ENCODE peak calls at places on chromosomes 5 and 9, in four cellular contexts. Y is NCI-H1417, W is WTC11, G is Panc1. H is an unnamed sample.

GRCh38 chr5:157870837-157871834 is 12.2 kb upstream of the CLINT1 start:
- DNase-seq in Y (no peak), W (no peak), G (no peak), H (peak; percentile 65)

GRCh38 chr9:36504154-36504550 is 68.5 kb upstream of the MELK start:
- DNase-seq in Y (no peak), W (no peak), G (no peak), H (no peak)

GRCh38 chr5:169412858-169413257 is 111.9 kb upstream of the SLIT3 start:
- DNase-seq in Y (no peak), W (no peak), G (no peak), H (no peak)

GRCh38 chr5:52844885-52845284 is 57.2 kb downstream of the ITGA1 start:
- DNase-seq in Y (no peak), W (no peak), G (no peak), H (no peak)

GRCh38 chr9:111427186-111427585 is 57.0 kb downstream of the ECPAS start:
- DNase-seq in Y (no peak), W (no peak), G (peak; percentile 4), H (no peak)

GRCh38 chr9:31140316-31140715 is 1244.1 kb upstream of the ACO1 start:
- DNase-seq in Y (no peak), W (no peak), G (no peak), H (no peak)

GRCh38 chr9:81826541-81826906 is 101.7 kb upstream of the SPATA31D4 start:
- DNase-seq in Y (no peak), W (no peak), G (no peak), H (no peak)

GRCh38 chr5:92514901-92515300 is 1066.1 kb downstream of the NR2F1-AS1 start:
- DNase-seq in Y (no peak), W (no peak), G (no peak), H (no peak)

GRCh38 chr5:91487420-91487819 is 104.3 kb upstream of the ARRDC3 start:
- DNase-seq in Y (peak; percentile 16), W (no peak), G (no peak), H (no peak)

GRCh38 chr9:136062657-136063439 is 32.2 kb downstream of the NACC2 start:
- DNase-seq in Y (no peak), W (peak; percentile 5), G (no peak), H (no peak)

GRCh38 chr5:38212307-38212706 is 46.1 kb upstream of the EGFLAM start:
- DNase-seq in Y (no peak), W (no peak), G (no peak), H (no peak)

GRCh38 chr5:43804041-43804440 is 201.1 kb downstream of the NNT start:
- DNase-seq in Y (no peak), W (no peak), G (no peak), H (no peak)

GRCh38 chr9:32954642-32955041 is 46.8 kb downstream of the APTX start:
- DNase-seq in Y (peak; percentile 36), W (no peak), G (no peak), H (peak; percentile 22)

GRCh38 chr9:26925609-26926008 is 21.4 kb downstream of the PLAA start:
- DNase-seq in Y (no peak), W (no peak), G (no peak), H (no peak)

GRCh38 chr5:5141625-5142527 is 1.7 kb downstream of the ADAMTS16 start:
- DNase-seq in Y (peak; percentile 43), W (no peak), G (no peak), H (peak; percentile 41)

GRCh38 chr5:79527431-79527830 is 13.5 kb upstream of the HOMER1 start:
- DNase-seq in Y (no peak), W (no peak), G (no peak), H (no peak)

GRCh38 chr9:108783318-108784127 is 72.3 kb downstream of the ACTL7B start:
- DNase-seq in Y (no peak), W (no peak), G (no peak), H (no peak)

GRCh38 chr5:141508808-141509611 is 20.1 kb downstream of the PCDHGC5 start:
- DNase-seq in Y (peak; percentile 35), W (peak; percentile 72), G (no peak), H (no peak)

GRCh38 chr5:36090033-36090432 is 23.4 kb upstream of the UGT3A2 start:
- DNase-seq in Y (no peak), W (peak; percentile 56), G (no peak), H (no peak)

GRCh38 chr5:121285861-121286527 is 565.7 kb upstream of the FTMT start:
- DNase-seq in Y (no peak), W (no peak), G (no peak), H (no peak)

GRCh38 chr9:88011005-88011766 is 36.9 kb upstream of the CDK20 start:
- DNase-seq in Y (no peak), W (no peak), G (no peak), H (no peak)

GRCh38 chr9:99489043-99489378 is 266.9 kb downstream of the SEC61B start:
- DNase-seq in Y (no peak), W (no peak), G (no peak), H (no peak)

GRCh38 chr5:129460121-129460950 is at the start of gene ADAMTS19:
- DNase-seq in Y (peak; percentile 34), W (peak; percentile 61), G (no peak), H (no peak)

GRCh38 chr5:55421074-55421529 is 113.3 kb downstream of the MTREX start:
- DNase-seq in Y (no peak), W (no peak), G (no peak), H (no peak)

GRCh38 chr5:39447968-39448367 is 23.2 kb upstream of the DAB2 start:
- DNase-seq in Y (no peak), W (no peak), G (no peak), H (no peak)

GRCh38 chr5:100776244-100776643 is 126.8 kb downstream of the ST8SIA4 start:
- DNase-seq in Y (no peak), W (no peak), G (no peak), H (no peak)

GRCh38 chr9:15873573-15874177 is 320.8 kb downstream of the CCDC171 start:
- DNase-seq in Y (no peak), W (no peak), G (peak; percentile 5), H (peak; percentile 50)

GRCh38 chr5:9408964-9409363 is 136.9 kb downstream of the SEMA5A start:
- DNase-seq in Y (no peak), W (no peak), G (no peak), H (no peak)

GRCh38 chr5:29984153-29984534 is 1209.3 kb upstream of the CDH6 start:
- DNase-seq in Y (no peak), W (no peak), G (no peak), H (no peak)

GRCh38 chr5:142915840-142916424 is 145.8 kb downstream of the ARHGAP26 start:
- DNase-seq in Y (peak; percentile 2), W (peak; percentile 70), G (peak; percentile 10), H (no peak)

GRCh38 chr9:37904647-37905505 is 949 bp upstream of the SLC25A51 start:
- DNase-seq in Y (peak; percentile 11), W (no peak), G (no peak), H (no peak)

GRCh38 chr5:155430192-155430591 is 416.6 kb downstream of the KIF4B start:
- DNase-seq in Y (no peak), W (no peak), G (no peak), H (no peak)

GRCh38 chr5:19676895-19677294 is 311.1 kb downstream of the CDH18 start:
- DNase-seq in Y (no peak), W (no peak), G (no peak), H (no peak)

GRCh38 chr5:66174338-66174737 is 30.2 kb downstream of the SREK1 start:
- DNase-seq in Y (no peak), W (no peak), G (no peak), H (no peak)